ENCODE peak calls at places on chromosome 2, in nine cellular contexts. M is T1000, Y is dermis microvascular lymphatic vessel endothelial cell, V is HFFc6, T is astrocyte of the spinal cord, R is retina, P is astrocyte of the cerebellum, D is GM19239, A is NCI-H1694. L is an unnamed sample.
A peak's percentile ranks its signal among the peaks of the same experiment; 100 is the strongest.

GRCh38 chr2:238846503-238847431 is 1.1 kb upstream of the TWIST2 start:
- DNase-seq in A (no peak), V (no peak), M (no peak), D (no peak), Y (no peak), P (no peak), R (peak; percentile 72), T (peak; percentile 48), L (no peak)

GRCh38 chr2:21382980-21383520 is 259.3 kb downstream of the TDRD15 start:
- DNase-seq in P (no peak), Y (no peak), V (no peak), T (no peak), D (no peak), A (no peak), M (no peak), R (no peak), L (no peak)

GRCh38 chr2:220460257-220460985 is 833.0 kb downstream of the SLC4A3 start:
- DNase-seq in D (no peak), T (no peak), R (no peak), P (no peak), M (no peak), V (peak; percentile 24), A (no peak), Y (no peak), L (no peak)

GRCh38 chr2:5360081-5360480 is 332.1 kb upstream of the SOX11 start:
- DNase-seq in D (no peak), A (no peak), R (peak; percentile 54), P (no peak), M (no peak), T (no peak), Y (no peak), V (no peak), L (no peak)

GRCh38 chr2:105926960-105927678 is 182.4 kb downstream of the NCK2 start:
- DNase-seq in P (no peak), M (no peak), A (no peak), R (no peak), D (no peak), T (no peak), Y (no peak), V (no peak), L (no peak)

GRCh38 chr2:164651361-164651760 is 30.1 kb upstream of the GRB14 start:
- DNase-seq in Y (no peak), V (no peak), T (no peak), A (no peak), P (no peak), M (no peak), R (no peak), D (no peak), L (no peak)

GRCh38 chr2:235833971-235834620 is 334.1 kb downstream of the GBX2 start:
- DNase-seq in R (no peak), D (no peak), T (no peak), A (no peak), P (no peak), M (no peak), V (no peak), Y (no peak), L (no peak)

GRCh38 chr2:106314427-106314826 is 120.3 kb upstream of the UXS1 start:
- DNase-seq in T (no peak), M (no peak), A (peak; percentile 12), D (no peak), Y (no peak), R (no peak), V (no peak), P (no peak), L (no peak)

GRCh38 chr2:18552351-18553077 is 7.9 kb downstream of the RDH14 start:
- DNase-seq in T (peak; percentile 79), M (no peak), P (no peak), A (no peak), R (no peak), V (no peak), Y (peak; percentile 62), D (no peak), L (peak; percentile 48)

GRCh38 chr2:26561918-26562810 is 79.0 kb downstream of the CIB4 start:
- DNase-seq in A (no peak), T (no peak), D (no peak), P (no peak), M (no peak), Y (peak; percentile 68), R (peak; percentile 83), V (no peak), L (peak; percentile 73)

L was measured in lung microvascular endothelial cell.